ENCODE peak calls at places on chromosomes 1 and 21, in five cellular contexts. G is uterus; O is type B pancreatic cell; P is amniotic epithelial cell; M is CD4-positive, alpha-beta T cell. Y is an unnamed sample.

GRCh38 chr1:36733748-36734147 is 251.0 kb upstream of the CSF3R start:
- DNase-seq in G (no peak), O (peak; percentile 22), P (no peak), M (no peak), Y (no peak)

GRCh38 chr1:219276029-219276738 is 102.5 kb downstream of the LYPLAL1 start:
- DNase-seq in G (no peak), O (no peak), P (no peak), M (no peak), Y (no peak)

GRCh38 chr1:27201295-27201694 is 33.1 kb upstream of the WDTC1 start:
- DNase-seq in G (no peak), O (no peak), P (no peak), M (no peak), Y (no peak)

GRCh38 chr21:37704751-37705150 is 211.5 kb downstream of the KCNJ6 start:
- DNase-seq in G (no peak), O (no peak), P (no peak), M (no peak), Y (no peak)

GRCh38 chr1:220119043-220119512 is 25.1 kb downstream of the IARS2 start:
- DNase-seq in G (no peak), O (no peak), P (peak; percentile 66), M (no peak), Y (no peak)

GRCh38 chr1:91080650-91081049 is 58.8 kb upstream of the ZNF644 start:
- DNase-seq in G (no peak), O (no peak), P (no peak), M (no peak), Y (no peak)

GRCh38 chr1:25522240-25522639 is 21.2 kb upstream of the LDLRAP1 start:
- DNase-seq in G (no peak), O (no peak), P (no peak), M (no peak), Y (no peak)

GRCh38 chr1:58922302-58923089 is 138.6 kb upstream of the JUN start:
- DNase-seq in G (peak; percentile 70), O (no peak), P (peak; percentile 85), M (no peak), Y (peak; percentile 63)

GRCh38 chr1:155008015-155008941 is 5.7 kb downstream of the ZBTB7B start:
- DNase-seq in G (no peak), O (no peak), P (no peak), M (no peak), Y (peak; percentile 69)

GRCh38 chr1:111221276-111221632 is 6.3 kb upstream of the CHI3L2 start:
- DNase-seq in G (no peak), O (no peak), P (no peak), M (no peak), Y (no peak)

GRCh38 chr1:215146252-215146975 is 63.9 kb downstream of the KCNK2 start:
- DNase-seq in G (no peak), O (no peak), P (peak; percentile 50), M (no peak), Y (no peak)

GRCh38 chr1:247415423-247416361 is at the start of gene NLRP3:
- DNase-seq in G (no peak), O (no peak), P (peak; percentile 70), M (peak; percentile 18), Y (peak; percentile 17)

GRCh38 chr1:150567717-150568561 is 11.5 kb downstream of the MCL1 start:
- DNase-seq in G (peak; percentile 88), O (no peak), P (peak; percentile 99), M (no peak), Y (peak; percentile 95)

GRCh38 chr1:68974447-68974846 is 477.6 kb upstream of the DEPDC1 start:
- DNase-seq in G (no peak), O (no peak), P (no peak), M (no peak), Y (no peak)

GRCh38 chr1:9784508-9785133 is 39.1 kb downstream of the CLSTN1 start:
- DNase-seq in G (no peak), O (no peak), P (peak; percentile 64), M (peak; percentile 54), Y (peak; percentile 31)

GRCh38 chr1:19122668-19123067 is 87.4 kb downstream of the UBR4 start:
- DNase-seq in G (no peak), O (no peak), P (peak; percentile 62), M (no peak), Y (no peak)

GRCh38 chr1:36988311-36988710 is 46.0 kb downstream of the GRIK3 start:
- DNase-seq in G (peak; percentile 40), O (no peak), P (no peak), M (no peak), Y (no peak)

GRCh38 chr1:162090378-162090777 is 20.9 kb downstream of the NOS1AP start:
- DNase-seq in G (no peak), O (no peak), P (no peak), M (no peak), Y (no peak)

GRCh38 chr1:5901841-5902240 is 90.4 kb downstream of the NPHP4 start:
- DNase-seq in G (no peak), O (no peak), P (no peak), M (no peak), Y (no peak)

GRCh38 chr1:98045211-98046030 is 124.6 kb upstream of the DPYD start:
- DNase-seq in G (no peak), O (peak; percentile 60), P (peak; percentile 58), M (no peak), Y (no peak)

GRCh38 chr1:208058212-208059155 is 147.6 kb upstream of the CD34 start:
- DNase-seq in G (no peak), O (no peak), P (no peak), M (no peak), Y (no peak)

GRCh38 chr1:42146916-42147320 is 6.3 kb upstream of the GUCA2B start:
- DNase-seq in G (peak; percentile 54), O (peak; percentile 76), P (peak; percentile 38), M (peak; percentile 59), Y (peak; percentile 28)

GRCh38 chr1:248756636-248757035 is 1.1 kb upstream of the LYPD8 start:
- DNase-seq in G (no peak), O (no peak), P (no peak), M (no peak), Y (no peak)

GRCh38 chr1:225467193-225468020 is 39.6 kb upstream of the LBR start:
- DNase-seq in G (no peak), O (no peak), P (no peak), M (peak; percentile 75), Y (peak; percentile 43)

GRCh38 chr1:171715813-171716251 is 26.0 kb downstream of the VAMP4 start:
- DNase-seq in G (no peak), O (no peak), P (peak; percentile 21), M (no peak), Y (no peak)

GRCh38 chr1:158177705-158178450 is 2.8 kb upstream of the CD1D start:
- DNase-seq in G (peak; percentile 79), O (peak; percentile 80), P (peak; percentile 35), M (no peak), Y (peak; percentile 91)

GRCh38 chr1:221268295-221268694 is 389.1 kb downstream of the HLX start:
- DNase-seq in G (no peak), O (no peak), P (peak; percentile 76), M (no peak), Y (no peak)

GRCh38 chr1:44292641-44293040 is 62.4 kb downstream of the ERI3 start:
- DNase-seq in G (no peak), O (no peak), P (no peak), M (no peak), Y (no peak)

GRCh38 chr1:154970631-154971340 is at the start of gene SHC1:
- DNase-seq in G (peak; percentile 96), O (peak; percentile 85), P (peak; percentile 86), M (no peak), Y (peak; percentile 95)

GRCh38 chr21:23130308-23130707 is 2132.1 kb downstream of the NCAM2 start:
- DNase-seq in G (no peak), O (no peak), P (no peak), M (no peak), Y (no peak)

GRCh38 chr1:36446261-36446660 is 4.0 kb downstream of the OSCP1 start:
- DNase-seq in G (no peak), O (no peak), P (no peak), M (no peak), Y (no peak)

GRCh38 chr1:34213976-34214375 is 37.3 kb downstream of the C1orf94 start:
- DNase-seq in G (no peak), O (no peak), P (no peak), M (no peak), Y (no peak)

GRCh38 chr1:230807551-230808267 is 60.5 kb downstream of the CAPN9 start:
- DNase-seq in G (no peak), O (peak; percentile 31), P (no peak), M (no peak), Y (no peak)

GRCh38 chr21:44762221-44763049 is 39.2 kb downstream of the UBE2G2 start:
- DNase-seq in G (no peak), O (peak; percentile 62), P (no peak), M (no peak), Y (no peak)

GRCh38 chr1:92909321-92909720 is 51.9 kb downstream of the DIPK1A start:
- DNase-seq in G (no peak), O (no peak), P (peak; percentile 81), M (no peak), Y (no peak)

GRCh38 chr1:234782057-234782800 is 172.3 kb upstream of the IRF2BP2 start:
- DNase-seq in G (no peak), O (peak; percentile 65), P (peak; percentile 14), M (no peak), Y (no peak)

GRCh38 chr1:38789498-38790169 is 69.9 kb downstream of the RRAGC start:
- DNase-seq in G (no peak), O (peak; percentile 64), P (no peak), M (no peak), Y (no peak)

GRCh38 chr1:23370744-23371710 is 1.4 kb upstream of the ZNF436 start:
- DNase-seq in G (no peak), O (no peak), P (no peak), M (no peak), Y (no peak)

Y was measured in gastrocnemius medialis.